ENCODE peak calls at places on chromosome 20, in nine cellular contexts. One of them, this sample, is unnamed.

GRCh38 chr20:38725959-38726848 is 1.9 kb downstream of the SLC32A1 start:
- DNase-seq in neural crest cell: peak
- DNase-seq in ELR: peak
- DNase-seq in iPS-NIHi11: peak
- DNase-seq in H1: no peak
- DNase-seq in CD4-positive, alpha-beta T cell: no peak
- DNase-seq in stomach: peak
- DNase-seq in activated naive CD4-positive, alpha-beta T cell treated with Interleukin-2 at 50 U/mL for 16 hours: peak
- DNase-seq in GM12878: no peak
- DNase-seq in this sample: peak

GRCh38 chr20:55472704-55473103 is 532.6 kb downstream of the CBLN4 start:
- DNase-seq in stomach: no peak
- DNase-seq in iPS-NIHi11: peak
- DNase-seq in GM12878: no peak
- DNase-seq in ELR: peak
- DNase-seq in H1: no peak
- DNase-seq in activated naive CD4-positive, alpha-beta T cell treated with Interleukin-2 at 50 U/mL for 16 hours: no peak
- DNase-seq in neural crest cell: no peak
- DNase-seq in CD4-positive, alpha-beta T cell: no peak
- DNase-seq in this sample: no peak

GRCh38 chr20:38196592-38196991 is 31.5 kb upstream of the TGM2 start:
- DNase-seq in neural crest cell: no peak
- DNase-seq in CD4-positive, alpha-beta T cell: no peak
- DNase-seq in H1: no peak
- DNase-seq in stomach: no peak
- DNase-seq in iPS-NIHi11: peak
- DNase-seq in activated naive CD4-positive, alpha-beta T cell treated with Interleukin-2 at 50 U/mL for 16 hours: no peak
- DNase-seq in GM12878: no peak
- DNase-seq in ELR: peak
- DNase-seq in this sample: peak

GRCh38 chr20:19692685-19693119 is 65.4 kb upstream of the RIN2 start:
- DNase-seq in iPS-NIHi11: peak
- DNase-seq in CD4-positive, alpha-beta T cell: peak
- DNase-seq in activated naive CD4-positive, alpha-beta T cell treated with Interleukin-2 at 50 U/mL for 16 hours: peak
- DNase-seq in ELR: peak
- DNase-seq in H1: peak
- DNase-seq in neural crest cell: peak
- DNase-seq in GM12878: no peak
- DNase-seq in stomach: peak
- DNase-seq in this sample: peak

GRCh38 chr20:57198359-57199072 is 67.9 kb downstream of the BMP7 start:
- DNase-seq in ELR: peak
- DNase-seq in activated naive CD4-positive, alpha-beta T cell treated with Interleukin-2 at 50 U/mL for 16 hours: no peak
- DNase-seq in iPS-NIHi11: peak
- DNase-seq in neural crest cell: no peak
- DNase-seq in CD4-positive, alpha-beta T cell: no peak
- DNase-seq in GM12878: no peak
- DNase-seq in H1: no peak
- DNase-seq in stomach: no peak
- DNase-seq in this sample: peak

GRCh38 chr20:53020834-53021233 is 48.7 kb downstream of the TSHZ2 start:
- DNase-seq in neural crest cell: no peak
- DNase-seq in GM12878: no peak
- DNase-seq in activated naive CD4-positive, alpha-beta T cell treated with Interleukin-2 at 50 U/mL for 16 hours: no peak
- DNase-seq in stomach: no peak
- DNase-seq in iPS-NIHi11: no peak
- DNase-seq in H1: no peak
- DNase-seq in CD4-positive, alpha-beta T cell: no peak
- DNase-seq in ELR: no peak
- DNase-seq in this sample: no peak

GRCh38 chr20:59933849-59934585 is 580 bp upstream of the SYCP2 start:
- DNase-seq in stomach: peak
- DNase-seq in GM12878: no peak
- DNase-seq in iPS-NIHi11: peak
- DNase-seq in neural crest cell: peak
- DNase-seq in ELR: peak
- DNase-seq in activated naive CD4-positive, alpha-beta T cell treated with Interleukin-2 at 50 U/mL for 16 hours: peak
- DNase-seq in H1: no peak
- DNase-seq in CD4-positive, alpha-beta T cell: peak
- DNase-seq in this sample: peak

GRCh38 chr20:57214948-57215347 is 51.5 kb downstream of the BMP7 start:
- DNase-seq in H1: no peak
- DNase-seq in ELR: no peak
- DNase-seq in stomach: no peak
- DNase-seq in activated naive CD4-positive, alpha-beta T cell treated with Interleukin-2 at 50 U/mL for 16 hours: no peak
- DNase-seq in iPS-NIHi11: no peak
- DNase-seq in GM12878: no peak
- DNase-seq in CD4-positive, alpha-beta T cell: no peak
- DNase-seq in neural crest cell: no peak
- DNase-seq in this sample: no peak

GRCh38 chr20:58112017-58112781 is 116.3 kb downstream of the ANKRD60 start:
- DNase-seq in GM12878: peak
- DNase-seq in neural crest cell: no peak
- DNase-seq in activated naive CD4-positive, alpha-beta T cell treated with Interleukin-2 at 50 U/mL for 16 hours: no peak
- DNase-seq in stomach: no peak
- DNase-seq in iPS-NIHi11: no peak
- DNase-seq in CD4-positive, alpha-beta T cell: no peak
- DNase-seq in H1: no peak
- DNase-seq in ELR: peak
- DNase-seq in this sample: no peak

GRCh38 chr20:3071610-3072529 is at the start of gene OXT:
- DNase-seq in GM12878: no peak
- DNase-seq in neural crest cell: no peak
- DNase-seq in activated naive CD4-positive, alpha-beta T cell treated with Interleukin-2 at 50 U/mL for 16 hours: peak
- DNase-seq in CD4-positive, alpha-beta T cell: peak
- DNase-seq in ELR: no peak
- DNase-seq in stomach: no peak
- DNase-seq in iPS-NIHi11: no peak
- DNase-seq in H1: no peak
- DNase-seq in this sample: no peak

GRCh38 chr20:33490023-33490933 is at the start of gene CBFA2T2:
- DNase-seq in activated naive CD4-positive, alpha-beta T cell treated with Interleukin-2 at 50 U/mL for 16 hours: no peak
- DNase-seq in CD4-positive, alpha-beta T cell: peak
- DNase-seq in iPS-NIHi11: no peak
- DNase-seq in neural crest cell: no peak
- DNase-seq in stomach: no peak
- DNase-seq in GM12878: no peak
- DNase-seq in H1: no peak
- DNase-seq in ELR: peak
- DNase-seq in this sample: peak

GRCh38 chr20:50824137-50824536 is 29.3 kb downstream of the BCAS4 start:
- DNase-seq in iPS-NIHi11: no peak
- DNase-seq in neural crest cell: no peak
- DNase-seq in CD4-positive, alpha-beta T cell: no peak
- DNase-seq in activated naive CD4-positive, alpha-beta T cell treated with Interleukin-2 at 50 U/mL for 16 hours: no peak
- DNase-seq in GM12878: no peak
- DNase-seq in stomach: peak
- DNase-seq in H1: no peak
- DNase-seq in ELR: peak
- DNase-seq in this sample: peak

GRCh38 chr20:59662856-59663512 is 58.6 kb downstream of the PHACTR3 start:
- DNase-seq in GM12878: no peak
- DNase-seq in neural crest cell: no peak
- DNase-seq in stomach: peak
- DNase-seq in ELR: no peak
- DNase-seq in CD4-positive, alpha-beta T cell: no peak
- DNase-seq in H1: no peak
- DNase-seq in activated naive CD4-positive, alpha-beta T cell treated with Interleukin-2 at 50 U/mL for 16 hours: no peak
- DNase-seq in iPS-NIHi11: no peak
- DNase-seq in this sample: no peak

GRCh38 chr20:47276856-47277541 is 79.5 kb downstream of the ZMYND8 start:
- DNase-seq in CD4-positive, alpha-beta T cell: no peak
- DNase-seq in H1: no peak
- DNase-seq in stomach: peak
- DNase-seq in ELR: peak
- DNase-seq in GM12878: no peak
- DNase-seq in activated naive CD4-positive, alpha-beta T cell treated with Interleukin-2 at 50 U/mL for 16 hours: no peak
- DNase-seq in iPS-NIHi11: no peak
- DNase-seq in neural crest cell: no peak
- DNase-seq in this sample: peak

GRCh38 chr20:25276533-25277050 is 28.7 kb downstream of the PYGB start:
- DNase-seq in GM12878: no peak
- DNase-seq in H1: no peak
- DNase-seq in stomach: peak
- DNase-seq in neural crest cell: no peak
- DNase-seq in iPS-NIHi11: no peak
- DNase-seq in ELR: no peak
- DNase-seq in CD4-positive, alpha-beta T cell: no peak
- DNase-seq in activated naive CD4-positive, alpha-beta T cell treated with Interleukin-2 at 50 U/mL for 16 hours: no peak
- DNase-seq in this sample: no peak

GRCh38 chr20:48605364-48606116 is 222.3 kb downstream of the PREX1 start:
- DNase-seq in neural crest cell: no peak
- DNase-seq in CD4-positive, alpha-beta T cell: no peak
- DNase-seq in ELR: no peak
- DNase-seq in stomach: no peak
- DNase-seq in GM12878: no peak
- DNase-seq in activated naive CD4-positive, alpha-beta T cell treated with Interleukin-2 at 50 U/mL for 16 hours: no peak
- DNase-seq in iPS-NIHi11: no peak
- DNase-seq in H1: no peak
- DNase-seq in this sample: no peak

GRCh38 chr20:57665589-57665971 is 44.2 kb downstream of the PMEPA1 start:
- DNase-seq in iPS-NIHi11: no peak
- DNase-seq in stomach: no peak
- DNase-seq in activated naive CD4-positive, alpha-beta T cell treated with Interleukin-2 at 50 U/mL for 16 hours: no peak
- DNase-seq in CD4-positive, alpha-beta T cell: no peak
- DNase-seq in GM12878: no peak
- DNase-seq in ELR: no peak
- DNase-seq in H1: no peak
- DNase-seq in neural crest cell: no peak
- DNase-seq in this sample: no peak

GRCh38 chr20:62588458-62589149 is 53.7 kb upstream of the SLCO4A1 start:
- DNase-seq in GM12878: no peak
- DNase-seq in CD4-positive, alpha-beta T cell: no peak
- DNase-seq in neural crest cell: no peak
- DNase-seq in H1: no peak
- DNase-seq in stomach: no peak
- DNase-seq in ELR: peak
- DNase-seq in activated naive CD4-positive, alpha-beta T cell treated with Interleukin-2 at 50 U/mL for 16 hours: no peak
- DNase-seq in iPS-NIHi11: no peak
- DNase-seq in this sample: no peak

This sample was measured in fibroblast of villous mesenchyme.